ENCODE peak calls at places on chromosome 21, in eight cellular contexts. Q, K, D, G, W, T, X and C are unnamed samples.
A peak's percentile ranks its signal among the peaks of the same experiment; 100 is the strongest.

GRCh38 chr21:35563885-35564451 is 496.4 kb downstream of the SETD4 start:
- DNase-seq in T (no peak), Q (no peak), X (peak; percentile 8), W (no peak), G (peak; percentile 83), D (no peak), K (no peak), C (peak; percentile 37)

GRCh38 chr21:14526199-14526598 is 19.9 kb downstream of the SAMSN1 start:
- DNase-seq in X (no peak), K (no peak), D (no peak), W (no peak), Q (no peak), T (no peak), G (no peak), C (no peak)

GRCh38 chr21:25564349-25564948 is 42.8 kb downstream of the MRPL39 start:
- DNase-seq in T (no peak), K (no peak), X (no peak), D (no peak), G (no peak), W (no peak), Q (no peak), C (no peak)

GRCh38 chr21:35511298-35512162 is 462.4 kb upstream of the RUNX1 start:
- DNase-seq in D (no peak), K (no peak), W (no peak), T (no peak), X (no peak), G (no peak), Q (no peak), C (no peak)

GRCh38 chr21:21268885-21269284 is 270.7 kb downstream of the NCAM2 start:
- DNase-seq in X (no peak), G (no peak), D (no peak), K (no peak), Q (no peak), W (peak; percentile 21), T (no peak), C (peak; percentile 23)

GRCh38 chr21:38740131-38740530 is 65.6 kb upstream of the ETS2 start:
- DNase-seq in K (no peak), T (no peak), Q (no peak), W (no peak), D (no peak), X (no peak), G (no peak), C (no peak)

GRCh38 chr21:41361786-41362604 is at the start of gene MX2:
- DNase-seq in D (peak; percentile 90), T (peak; percentile 79), X (peak; percentile 14), W (no peak), K (peak; percentile 66), Q (no peak), G (peak; percentile 85), C (no peak)

GRCh38 chr21:41868062-41868710 is 11.0 kb downstream of the PRDM15 start:
- DNase-seq in G (no peak), T (no peak), K (no peak), D (no peak), X (no peak), W (no peak), Q (no peak), C (no peak)

GRCh38 chr21:42590431-42591131 is 62.8 kb upstream of the PDE9A start:
- DNase-seq in G (no peak), X (peak; percentile 64), K (no peak), D (no peak), W (no peak), Q (no peak), T (no peak), C (no peak)

GRCh38 chr21:34846601-34847112 is 177.9 kb downstream of the CLIC6 start:
- DNase-seq in D (no peak), K (no peak), G (no peak), Q (no peak), X (peak; percentile 83), W (no peak), T (no peak), C (no peak)

GRCh38 chr21:46187251-46187650 is 3.0 kb upstream of the SPATC1L start:
- DNase-seq in G (no peak), T (no peak), W (no peak), X (peak; percentile 62), D (no peak), K (no peak), Q (no peak), C (no peak)

GRCh38 chr21:46141767-46142580 is 13.4 kb downstream of the FTCD start:
- DNase-seq in K (no peak), W (no peak), Q (no peak), D (no peak), X (no peak), G (no peak), T (no peak), C (no peak)

GRCh38 chr21:27083144-27083543 is 116.3 kb upstream of the ADAMTS5 start:
- DNase-seq in K (no peak), X (no peak), D (no peak), G (no peak), Q (no peak), W (no peak), T (no peak), C (no peak)

GRCh38 chr21:25385912-25386474 is 221.3 kb downstream of the MRPL39 start:
- DNase-seq in X (peak; percentile 86), Q (no peak), D (no peak), G (no peak), K (no peak), T (peak; percentile 27), W (peak; percentile 90), C (peak; percentile 76)

GRCh38 chr21:40511976-40512375 is 335.0 kb downstream of the DSCAM start:
- DNase-seq in Q (no peak), X (no peak), W (no peak), K (no peak), T (no peak), D (no peak), G (no peak), C (no peak)

GRCh38 chr21:38993561-38993960 is 187.8 kb downstream of the ETS2 start:
- DNase-seq in D (no peak), Q (no peak), X (peak; percentile 71), G (peak; percentile 77), W (no peak), K (no peak), T (no peak), C (no peak)

GRCh38 chr21:27001526-27001925 is 34.6 kb upstream of the ADAMTS5 start:
- DNase-seq in T (no peak), D (no peak), K (no peak), Q (no peak), G (no peak), X (no peak), W (no peak), C (no peak)

GRCh38 chr21:35422011-35422410 is 372.9 kb upstream of the RUNX1 start:
- DNase-seq in D (no peak), K (no peak), X (no peak), W (no peak), T (no peak), Q (no peak), G (no peak), C (no peak)

GRCh38 chr21:14306143-14306907 is 76.6 kb downstream of the HSPA13 start:
- DNase-seq in X (no peak), Q (no peak), G (no peak), K (no peak), T (no peak), D (no peak), W (no peak), C (peak; percentile 5)